ENCODE peak calls at places on chromosome 4, in six cellular contexts. G is AG09309, Z is astrocyte of the spinal cord, X is tibial nerve, S is OCI-LY7, F is transverse colon. V is an unnamed sample.

GRCh38 chr4:120844528-120844921 is 78.0 kb downstream of the PRDM5 start:
- DNase-seq in S (no peak), F (no peak), Z (no peak), G (no peak), X (no peak), V (peak)

GRCh38 chr4:138499627-138500026 is 257.5 kb upstream of the SLC7A11 start:
- DNase-seq in F (no peak), S (no peak), X (no peak), Z (no peak), G (no peak), V (no peak)

GRCh38 chr4:68877555-68877954 is 61.8 kb downstream of the UGT2B10 start:
- DNase-seq in G (no peak), F (no peak), Z (no peak), S (no peak), X (no peak), V (no peak)

GRCh38 chr4:145545538-145546224 is 64.0 kb downstream of the SMAD1 start:
- DNase-seq in F (peak), Z (peak), S (no peak), X (no peak), G (peak), V (no peak)

GRCh38 chr4:155377281-155377680 is 516 bp upstream of the MAP9 start:
- DNase-seq in S (no peak), G (no peak), X (no peak), Z (peak), F (no peak), V (no peak)

GRCh38 chr4:84677995-84678394 is 95.1 kb downstream of the CDS1 start:
- DNase-seq in Z (no peak), G (no peak), X (no peak), F (no peak), S (no peak), V (no peak)

GRCh38 chr4:111678466-111678865 is 466.8 kb upstream of the FAM241A start:
- DNase-seq in Z (peak), F (no peak), G (peak), S (no peak), X (no peak), V (no peak)

GRCh38 chr4:124322234-124322831 is 390.2 kb downstream of the ANKRD50 start:
- DNase-seq in F (no peak), X (no peak), Z (peak), G (no peak), S (peak), V (no peak)

GRCh38 chr4:184476660-184477059 is 2.3 kb upstream of the IRF2 start:
- DNase-seq in Z (no peak), G (no peak), F (no peak), X (no peak), S (peak), V (no peak)

GRCh38 chr4:142696334-142697122 is 149.6 kb downstream of the INPP4B start:
- DNase-seq in S (no peak), X (no peak), F (no peak), Z (no peak), G (no peak), V (no peak)

GRCh38 chr4:3285558-3286334 is 7.1 kb upstream of the RGS12 start:
- DNase-seq in F (peak), X (no peak), S (no peak), Z (peak), G (peak), V (no peak)

GRCh38 chr4:84503495-84504437 is 4.7 kb upstream of the NKX6-1 start:
- DNase-seq in G (peak), S (peak), X (no peak), F (no peak), Z (peak), V (peak)

GRCh38 chr4:114857831-114858230 is 255.6 kb downstream of the NDST4 start:
- DNase-seq in Z (no peak), S (no peak), F (no peak), G (no peak), X (no peak), V (no peak)

GRCh38 chr4:96164814-96165351 is 325.0 kb downstream of the PDHA2 start:
- DNase-seq in S (no peak), Z (peak), X (no peak), G (peak), F (no peak), V (no peak)

GRCh38 chr4:105990933-105991332 is 95.7 kb downstream of the NPNT start:
- DNase-seq in X (no peak), G (peak), Z (peak), S (no peak), F (peak), V (no peak)

DNA sequence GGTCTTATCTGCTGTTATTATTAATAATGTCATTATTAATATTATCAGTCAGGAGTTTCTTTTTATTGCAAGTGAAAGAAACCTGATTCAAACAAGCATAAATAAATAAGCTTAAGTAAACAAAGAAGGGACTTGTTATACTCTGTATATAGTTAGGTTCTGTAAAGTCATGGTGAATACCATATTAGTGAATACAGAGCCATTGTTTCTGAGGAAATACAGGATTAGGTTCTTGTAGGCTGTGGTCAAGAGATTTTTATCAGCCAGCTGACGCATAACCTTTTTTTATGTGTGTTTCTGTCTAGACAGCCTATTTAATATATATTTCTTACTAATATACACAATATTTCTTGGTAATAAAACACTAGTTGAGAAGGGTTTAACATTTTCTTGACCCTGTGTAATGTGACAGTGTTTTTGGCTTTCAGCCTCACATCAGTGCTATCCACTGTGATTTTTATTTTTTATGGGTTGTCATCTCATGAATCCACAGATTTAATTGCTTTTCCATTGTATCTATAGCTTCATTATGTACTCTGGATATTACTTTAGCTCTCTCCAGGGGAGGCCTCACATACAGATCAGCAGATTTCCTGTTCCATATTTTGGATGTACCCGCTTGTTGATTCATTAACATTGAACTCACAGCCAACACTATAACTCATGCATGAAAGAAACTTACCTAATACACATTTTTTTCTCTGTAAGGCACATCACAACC is 8.0 kb downstream of the HERC3 start:
- DNase-seq in G (peak), S (no peak), Z (peak), F (no peak), X (no peak), V (no peak)
- H3K4me3 ChIP-seq in G (no peak), S (no peak), Z (no peak), F (no peak), X (no peak), V (no peak)

GRCh38 chr4:42234817-42235216 is 82.4 kb upstream of the BEND4 start:
- DNase-seq in G (no peak), F (no peak), X (no peak), Z (no peak), S (no peak), V (no peak)
- TF ChIP-seq CTCF in G (no peak), F (no peak), X (no peak), Z (no peak), S (no peak), V (peak)

GRCh38 chr4:48483006-48483776 is at the start of gene SLC10A4:
- DNase-seq in X (no peak), Z (no peak), F (no peak), S (no peak), G (no peak), V (no peak)

GRCh38 chr4:48483777-48484493 is 792 bp downstream of the SLC10A4 start:
- DNase-seq in S (no peak), G (no peak), Z (no peak), F (no peak), X (no peak), V (no peak)

GRCh38 chr4:48481581-48481980 is 1.6 kb upstream of the SLC10A4 start:
- DNase-seq in G (no peak), Z (no peak), X (no peak), S (no peak), F (no peak), V (no peak)

GRCh38 chr4:48489683-48490011 is 405 bp upstream of the ZAR1 start:
- DNase-seq in S (no peak), F (no peak), X (no peak), Z (no peak), G (no peak), V (no peak)

DNA sequence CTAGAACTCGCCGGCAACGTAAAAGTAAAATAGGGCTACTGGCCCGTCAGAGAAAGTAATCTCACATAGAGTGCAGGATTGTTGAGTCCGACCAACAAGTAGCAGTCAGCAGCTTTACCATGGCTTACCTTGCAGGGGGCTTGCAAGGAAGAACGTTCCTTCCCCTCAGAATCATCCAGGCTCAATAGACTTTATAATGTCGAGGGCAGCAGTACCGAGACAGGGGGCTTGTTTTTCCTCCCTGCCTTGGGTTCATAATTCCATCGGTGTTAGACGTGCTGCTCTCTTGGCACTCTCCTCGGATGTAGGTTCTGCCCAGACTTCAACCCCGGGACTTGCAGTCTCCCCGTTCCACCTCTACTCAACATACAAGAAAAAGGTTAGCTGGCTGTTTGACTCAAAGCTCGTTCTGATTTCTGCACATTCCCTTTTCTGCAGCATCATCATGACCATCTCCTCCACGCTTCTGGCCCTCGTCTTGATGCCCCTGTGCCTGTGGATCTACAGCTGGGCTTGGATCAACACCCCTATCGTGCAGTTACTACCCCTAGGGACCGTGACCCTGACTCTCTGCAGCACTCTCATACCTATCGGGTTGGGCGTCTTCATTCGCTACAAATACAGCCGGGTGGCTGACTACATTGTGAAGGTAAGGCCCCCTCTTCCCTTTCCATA is 1.5 kb downstream of the SLC10A4 start:
- DNase-seq in X (no peak), S (no peak), G (no peak), F (no peak), Z (no peak), V (no peak)
- H3K4me3 ChIP-seq in X (no peak), S (no peak), G (no peak), F (no peak), Z (no peak), V (no peak)

DNA sequence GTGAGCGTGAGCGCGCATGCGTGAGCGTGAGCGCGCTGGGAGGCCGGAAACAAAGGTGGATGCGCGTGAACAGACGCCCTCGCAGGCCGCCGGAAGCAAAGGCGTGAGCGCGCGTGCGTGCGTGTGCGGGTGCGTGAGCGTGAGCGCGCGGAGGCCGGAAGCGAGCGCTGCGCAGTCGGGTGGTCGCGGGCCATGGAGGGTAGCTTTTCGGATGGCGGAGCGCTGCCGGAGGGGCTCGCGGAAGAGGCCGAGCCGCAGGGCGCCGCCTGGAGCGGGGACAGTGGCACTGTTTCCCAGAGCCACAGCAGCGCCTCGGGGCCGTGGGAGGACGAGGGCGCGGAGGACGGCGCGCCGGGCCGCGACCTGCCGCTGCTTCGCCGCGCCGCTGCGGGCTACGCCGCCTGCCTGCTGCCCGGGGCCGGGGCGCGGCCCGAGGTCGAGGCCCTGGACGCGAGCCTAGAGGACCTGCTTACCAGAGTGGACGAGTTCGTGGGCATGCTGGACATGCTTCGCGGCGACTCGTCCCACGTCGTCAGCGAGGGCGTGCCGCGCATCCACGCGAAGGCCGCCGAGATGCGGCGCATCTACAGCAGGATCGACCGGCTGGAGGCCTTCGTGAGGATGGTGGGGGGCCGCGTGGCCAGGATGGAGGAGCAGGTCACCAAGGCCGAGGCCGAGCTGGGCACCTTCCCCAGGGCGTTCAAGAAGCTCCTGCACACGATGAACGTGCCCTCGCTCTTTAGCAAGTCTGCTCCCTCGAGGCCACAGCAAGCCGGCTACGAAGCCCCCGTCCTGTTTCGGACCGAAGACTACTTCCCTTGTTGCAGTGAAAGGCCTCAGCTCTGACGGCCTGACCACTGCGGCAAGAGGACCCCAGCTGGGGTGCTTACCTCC is at the start of gene BLOC1S4:
- DNase-seq in X (peak), F (peak), Z (peak), G (peak), S (peak), V (peak)
- TF ChIP-seq CTCF in X (peak), F (no peak), Z (no peak), G (no peak), S (no peak), V (no peak)

GRCh38 chr4:110614981-110615365 is 7.9 kb downstream of the PITX2 start:
- DNase-seq in Z (no peak), G (no peak), S (no peak), X (no peak), F (no peak), V (no peak)
- H3K4me3 ChIP-seq in Z (no peak), G (no peak), S (no peak), X (no peak), F (no peak), V (no peak)

GRCh38 chr4:1048781-1049590 is 37.6 kb downstream of the FGFRL1 start:
- DNase-seq in F (no peak), G (no peak), S (no peak), Z (no peak), X (no peak), V (no peak)

GRCh38 chr4:1049591-1049905 is 38.1 kb downstream of the FGFRL1 start:
- DNase-seq in S (no peak), F (peak), Z (no peak), G (no peak), X (no peak), V (no peak)

GRCh38 chr4:1051472-1051871 is 40.0 kb downstream of the FGFRL1 start:
- DNase-seq in X (no peak), S (no peak), Z (no peak), F (no peak), G (no peak), V (no peak)

GRCh38 chr4:1052231-1052671 is 40.8 kb downstream of the FGFRL1 start:
- DNase-seq in Z (no peak), S (no peak), X (no peak), F (no peak), G (no peak), V (no peak)

GRCh38 chr4:1050486-1051213 is 39.2 kb downstream of the FGFRL1 start:
- DNase-seq in G (no peak), X (no peak), Z (no peak), S (no peak), F (peak), V (no peak)
- TF ChIP-seq CTCF in G (peak), X (no peak), Z (peak), S (peak), F (no peak), V (no peak)

DNA sequence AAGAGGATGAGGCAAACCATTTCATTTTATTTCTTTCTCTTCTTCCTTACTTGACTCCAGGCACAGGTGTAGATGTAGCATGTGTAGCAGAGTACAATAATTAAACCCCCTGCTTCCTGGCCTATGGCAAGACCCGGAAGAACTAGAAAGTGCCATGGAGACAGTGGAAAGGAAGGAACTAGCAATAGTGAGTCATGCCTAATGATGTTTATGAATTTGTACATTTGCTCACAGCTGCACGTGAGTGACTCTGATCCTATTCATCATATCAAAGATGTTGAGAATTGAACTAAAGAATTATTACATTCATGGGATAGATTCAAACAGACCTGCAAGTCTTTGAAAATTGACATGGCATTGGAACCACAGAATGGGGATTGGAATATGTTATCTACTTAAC is 2233.9 kb upstream of the TENM3 start:
- DNase-seq in S (no peak), Z (no peak), G (no peak), F (no peak), X (no peak), V (no peak)
- H3K4me3 ChIP-seq in S (no peak), Z (no peak), G (no peak), F (no peak), X (no peak), V (no peak)

GRCh38 chr4:153114771-153115321 is 89.4 kb upstream of the TRIM2 start:
- DNase-seq in Z (peak), F (no peak), G (peak), X (no peak), S (no peak), V (no peak)
- TF ChIP-seq CTCF in Z (no peak), F (no peak), G (no peak), X (no peak), S (no peak), V (no peak)

GRCh38 chr4:86452323-86452995 is 92.6 kb upstream of the MAPK10 start:
- DNase-seq in G (no peak), S (no peak), F (no peak), Z (peak), X (no peak), V (no peak)
- H3K4me3 ChIP-seq in G (no peak), S (no peak), F (no peak), Z (peak), X (peak), V (no peak)

DNA sequence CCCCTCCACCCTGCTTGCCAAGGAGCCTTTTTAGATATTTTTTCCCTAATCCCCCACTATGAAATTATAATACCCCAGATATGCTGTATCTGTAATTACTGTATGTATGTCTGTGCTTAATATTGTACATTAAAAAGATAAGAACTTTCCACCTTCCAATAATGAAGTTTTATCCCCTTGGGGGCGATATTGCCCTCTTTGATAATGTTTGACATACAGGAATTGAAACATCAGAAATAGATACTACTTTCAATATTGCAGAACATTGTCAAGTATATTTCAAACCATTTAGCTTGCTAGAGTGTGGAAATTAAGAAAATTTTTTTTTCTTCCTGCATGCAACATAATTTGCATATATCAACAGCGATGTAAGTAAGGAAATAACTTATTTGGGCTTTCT is 58.9 kb downstream of the NAF1 start:
- DNase-seq in S (no peak), F (no peak), G (no peak), Z (peak), X (no peak), V (peak)
- TF ChIP-seq CTCF in S (peak), F (no peak), G (peak), Z (peak), X (no peak), V (no peak)

V was measured in GM12864.